ENCODE peak calls at places on chromosomes 12 and 14, in five cellular contexts. One of them, this sample, is unnamed.

GRCh38 chr12:76241371-76241770 is 106.8 kb downstream of the BBS10 start:
- DNase-seq in NCI-H1092 treated with DMSO at 0.1 percent for 48 hours: no peak
- DNase-seq in stomach: no peak
- DNase-seq in fibroblast of mammary gland: no peak
- DNase-seq in EL: no peak
- DNase-seq in this sample: no peak

GRCh38 chr12:131915774-131916173 is 13.3 kb upstream of the PUS1 start:
- DNase-seq in fibroblast of mammary gland: no peak
- DNase-seq in EL: no peak
- DNase-seq in NCI-H1092 treated with DMSO at 0.1 percent for 48 hours: no peak
- DNase-seq in stomach: no peak
- DNase-seq in this sample: no peak

GRCh38 chr12:55629058-55629841 is 7.4 kb upstream of the OR10P1 start:
- DNase-seq in EL: no peak
- DNase-seq in fibroblast of mammary gland: no peak
- DNase-seq in stomach: no peak
- DNase-seq in NCI-H1092 treated with DMSO at 0.1 percent for 48 hours: no peak
- DNase-seq in this sample: no peak

GRCh38 chr12:68530965-68531364 is 79.7 kb upstream of the RAP1B start:
- DNase-seq in fibroblast of mammary gland: peak
- DNase-seq in NCI-H1092 treated with DMSO at 0.1 percent for 48 hours: no peak
- DNase-seq in EL: peak
- DNase-seq in stomach: no peak
- DNase-seq in this sample: no peak

GRCh38 chr14:74988993-74989392 is 13.7 kb upstream of the EIF2B2 start:
- DNase-seq in stomach: no peak
- DNase-seq in NCI-H1092 treated with DMSO at 0.1 percent for 48 hours: no peak
- DNase-seq in fibroblast of mammary gland: no peak
- DNase-seq in EL: no peak
- DNase-seq in this sample: no peak

GRCh38 chr14:93369393-93370266 is 22.6 kb downstream of the COX8C start:
- DNase-seq in fibroblast of mammary gland: no peak
- DNase-seq in stomach: no peak
- DNase-seq in EL: no peak
- DNase-seq in NCI-H1092 treated with DMSO at 0.1 percent for 48 hours: no peak
- DNase-seq in this sample: no peak

GRCh38 chr12:62647586-62647985 is 181.0 kb downstream of the MON2 start:
- DNase-seq in NCI-H1092 treated with DMSO at 0.1 percent for 48 hours: no peak
- DNase-seq in EL: no peak
- DNase-seq in fibroblast of mammary gland: peak
- DNase-seq in stomach: no peak
- DNase-seq in this sample: no peak

GRCh38 chr12:116878567-116879508 is 2.4 kb downstream of the HRK start:
- DNase-seq in stomach: no peak
- DNase-seq in EL: peak
- DNase-seq in fibroblast of mammary gland: no peak
- DNase-seq in NCI-H1092 treated with DMSO at 0.1 percent for 48 hours: no peak
- DNase-seq in this sample: no peak

GRCh38 chr14:22339277-22339676 is 249.7 kb downstream of the DAD1 start:
- DNase-seq in EL: no peak
- DNase-seq in fibroblast of mammary gland: peak
- DNase-seq in stomach: peak
- DNase-seq in NCI-H1092 treated with DMSO at 0.1 percent for 48 hours: no peak
- DNase-seq in this sample: peak

GRCh38 chr14:32711103-32711680 is 227.5 kb upstream of the NPAS3 start:
- DNase-seq in stomach: no peak
- DNase-seq in fibroblast of mammary gland: peak
- DNase-seq in NCI-H1092 treated with DMSO at 0.1 percent for 48 hours: peak
- DNase-seq in EL: peak
- DNase-seq in this sample: no peak

GRCh38 chr12:96219700-96220206 is 25.6 kb downstream of the ELK3 start:
- DNase-seq in fibroblast of mammary gland: peak
- DNase-seq in stomach: no peak
- DNase-seq in NCI-H1092 treated with DMSO at 0.1 percent for 48 hours: no peak
- DNase-seq in EL: peak
- DNase-seq in this sample: peak

GRCh38 chr12:1234073-1234472 is 243.1 kb downstream of the ERC1 start:
- DNase-seq in EL: no peak
- DNase-seq in stomach: no peak
- DNase-seq in fibroblast of mammary gland: peak
- DNase-seq in NCI-H1092 treated with DMSO at 0.1 percent for 48 hours: no peak
- DNase-seq in this sample: no peak

GRCh38 chr14:98136420-98136819 is 1135.6 kb downstream of the BCL11B start:
- DNase-seq in stomach: no peak
- DNase-seq in EL: no peak
- DNase-seq in NCI-H1092 treated with DMSO at 0.1 percent for 48 hours: peak
- DNase-seq in fibroblast of mammary gland: no peak
- DNase-seq in this sample: no peak

GRCh38 chr14:35335388-35336092 is 43.4 kb downstream of the PSMA6 start:
- DNase-seq in EL: no peak
- DNase-seq in NCI-H1092 treated with DMSO at 0.1 percent for 48 hours: no peak
- DNase-seq in fibroblast of mammary gland: peak
- DNase-seq in stomach: peak
- DNase-seq in this sample: no peak

This sample was measured in lung.